ENCODE peak calls at places on chromosomes 7 and 10, in five cellular contexts. X is uterus, E is fibroblast of mammary gland, G is BJ, A is heart right ventricle. Z is an unnamed sample.

GRCh38 chr7:74203157-74203556 is 6.6 kb upstream of the LAT2 start:
- DNase-seq in X (no peak), E (peak), G (no peak), A (no peak), Z (no peak)

GRCh38 chr10:17225823-17226222 is 2.2 kb upstream of the VIM start:
- DNase-seq in X (no peak), E (no peak), G (no peak), A (no peak), Z (no peak)

GRCh38 chr10:28241766-28242399 is 61.0 kb downstream of the MPP7 start:
- DNase-seq in X (peak), E (peak), G (no peak), A (no peak), Z (no peak)

GRCh38 chr10:12041766-12042408 is 722 bp downstream of the UPF2 start:
- DNase-seq in X (no peak), E (peak), G (no peak), A (no peak), Z (no peak)

GRCh38 chr10:42795701-42796100 is 13.1 kb downstream of the BMS1 start:
- DNase-seq in X (no peak), E (no peak), G (no peak), A (no peak), Z (no peak)

GRCh38 chr10:69087600-69088470 is at the start of gene SRGN:
- DNase-seq in X (peak), E (peak), G (no peak), A (no peak), Z (no peak)

GRCh38 chr7:7911756-7912155 is 56.8 kb upstream of the GLCCI1 start:
- DNase-seq in X (no peak), E (no peak), G (no peak), A (no peak), Z (no peak)

GRCh38 chr7:113285411-113285810 is 167.1 kb upstream of the SMIM30 start:
- DNase-seq in X (no peak), E (peak), G (no peak), A (no peak), Z (no peak)

GRCh38 chr10:73965890-73966768 is 31.8 kb upstream of the VCL start:
- DNase-seq in X (peak), E (peak), G (peak), A (peak), Z (peak)

GRCh38 chr7:14424675-14425074 is 435.2 kb upstream of the ETV1 start:
- DNase-seq in X (no peak), E (peak), G (no peak), A (no peak), Z (no peak)

GRCh38 chr7:112147752-112148435 is 58.3 kb downstream of the DOCK4 start:
- DNase-seq in X (no peak), E (no peak), G (no peak), A (no peak), Z (no peak)

GRCh38 chr10:51918451-51918850 is 219.1 kb upstream of the CSTF2T start:
- DNase-seq in X (no peak), E (no peak), G (no peak), A (no peak), Z (no peak)

GRCh38 chr7:128891942-128892269 is 18.6 kb downstream of the KCP start:
- DNase-seq in X (no peak), E (no peak), G (no peak), A (no peak), Z (no peak)

GRCh38 chr10:34723746-34724145 is 91.3 kb downstream of the PARD3 start:
- DNase-seq in X (peak), E (peak), G (no peak), A (no peak), Z (no peak)

GRCh38 chr7:129958643-129959479 is 6.1 kb upstream of the UBE2H start:
- DNase-seq in X (no peak), E (peak), G (no peak), A (peak), Z (peak)

GRCh38 chr10:7541137-7542087 is 125.4 kb downstream of the ITIH5 start:
- DNase-seq in X (peak), E (peak), G (no peak), A (peak), Z (no peak)

GRCh38 chr10:1050555-1050954 is 1.6 kb upstream of the IDI1 start:
- DNase-seq in X (no peak), E (no peak), G (no peak), A (no peak), Z (no peak)
- H3K4me3 ChIP-seq in X (no peak), E (peak), G (no peak), A (peak), Z (no peak)

GRCh38 chr7:119465798-119466305 is 807.1 kb upstream of the KCND2 start:
- DNase-seq in X (no peak), E (no peak), G (no peak), A (no peak), Z (no peak)
- TF ChIP-seq CTCF in X (no peak), E (no peak), G (no peak), A (no peak), Z (no peak)

GRCh38 chr7:135184254-135184841 is 13.8 kb upstream of the CYREN start:
- DNase-seq in X (no peak), E (no peak), G (no peak), A (no peak), Z (no peak)

GRCh38 chr7:135183478-135183877 is 13.0 kb upstream of the CYREN start:
- DNase-seq in X (no peak), E (no peak), G (no peak), A (no peak), Z (no peak)

GRCh38 chr7:135180122-135180521 is 9.6 kb upstream of the CYREN start:
- DNase-seq in X (no peak), E (no peak), G (no peak), A (no peak), Z (no peak)

GRCh38 chr7:135181261-135181928 is 10.9 kb upstream of the CYREN start:
- DNase-seq in X (no peak), E (no peak), G (no peak), A (no peak), Z (no peak)

DNA sequence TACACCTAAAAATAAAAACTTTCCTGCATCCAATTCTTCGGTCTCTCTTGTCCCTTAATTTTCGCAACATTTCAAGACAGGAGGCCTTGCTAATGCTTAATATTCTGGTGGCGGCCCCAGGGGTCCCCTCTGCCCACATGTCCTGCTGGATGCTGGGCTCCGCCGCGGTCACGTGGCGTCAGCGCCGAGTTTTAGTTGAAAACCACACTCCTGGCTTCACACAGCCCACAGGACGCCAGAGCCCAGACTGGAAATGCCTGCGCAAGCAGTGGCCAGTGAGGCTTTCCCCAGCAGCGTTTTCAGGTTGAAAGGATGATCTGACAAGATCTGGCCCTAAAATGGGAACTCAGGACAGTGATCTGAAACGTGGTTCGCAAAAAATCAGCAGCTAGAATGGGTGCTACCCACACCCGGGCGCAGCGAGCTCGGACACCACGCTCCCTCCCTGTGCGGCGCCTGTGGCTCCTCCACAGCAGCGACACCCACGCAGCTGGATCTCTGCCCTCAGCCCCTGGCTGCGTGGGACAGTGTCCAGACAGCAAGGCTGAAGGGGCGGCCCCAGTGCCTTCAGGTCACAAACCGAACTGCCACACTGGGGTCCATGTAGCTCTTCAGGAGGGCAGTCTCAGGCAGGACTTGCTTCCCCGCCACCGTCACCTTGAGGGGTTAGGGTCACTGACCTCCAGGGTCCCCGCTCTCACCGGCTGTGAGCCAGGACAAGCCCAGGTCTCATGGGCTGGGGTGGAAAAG is 11.6 kb upstream of the CYREN start:
- DNase-seq in X (no peak), E (no peak), G (no peak), A (no peak), Z (no peak)
- H3K4me3 ChIP-seq in X (no peak), E (no peak), G (no peak), A (no peak), Z (no peak)

DNA sequence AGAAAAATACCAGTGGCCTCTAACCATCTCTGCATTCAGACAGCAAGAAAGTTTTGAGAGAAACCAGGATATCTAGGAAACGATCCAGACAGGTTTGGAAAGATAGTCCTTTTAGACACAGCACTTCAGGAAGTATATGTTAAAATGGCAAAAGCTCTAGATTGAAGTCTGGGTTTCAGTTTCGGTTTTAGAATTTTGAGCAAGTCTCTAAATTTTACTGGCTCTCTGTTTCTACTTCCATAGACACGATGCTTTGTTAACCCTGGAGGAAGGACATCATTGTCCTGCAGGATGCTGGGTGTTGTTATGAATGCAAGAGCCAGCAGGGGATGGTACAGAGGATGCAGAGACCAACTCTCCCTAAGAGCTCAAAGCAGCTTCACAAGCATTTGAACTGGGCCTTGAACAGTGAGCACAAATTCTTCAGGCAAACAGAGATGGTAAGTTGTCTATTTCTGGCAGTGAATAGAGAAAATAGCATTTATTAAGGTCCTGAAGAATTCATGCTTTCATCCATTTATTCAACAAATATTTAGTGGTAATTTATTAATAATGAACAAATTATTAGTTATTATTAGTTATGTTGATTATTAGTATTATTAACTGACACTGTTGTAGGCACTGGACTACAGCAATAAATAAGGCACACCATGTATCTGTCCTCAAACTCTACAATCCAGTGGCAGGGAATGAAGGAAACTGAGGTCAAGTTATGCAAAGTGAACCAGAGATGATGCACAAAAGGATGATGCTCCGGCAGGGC is 152.7 kb upstream of the NRP1 start:
- DNase-seq in X (no peak), E (peak), G (no peak), A (no peak), Z (no peak)
- TF ChIP-seq CTCF in X (no peak), E (peak), G (no peak), A (peak), Z (peak)

DNA sequence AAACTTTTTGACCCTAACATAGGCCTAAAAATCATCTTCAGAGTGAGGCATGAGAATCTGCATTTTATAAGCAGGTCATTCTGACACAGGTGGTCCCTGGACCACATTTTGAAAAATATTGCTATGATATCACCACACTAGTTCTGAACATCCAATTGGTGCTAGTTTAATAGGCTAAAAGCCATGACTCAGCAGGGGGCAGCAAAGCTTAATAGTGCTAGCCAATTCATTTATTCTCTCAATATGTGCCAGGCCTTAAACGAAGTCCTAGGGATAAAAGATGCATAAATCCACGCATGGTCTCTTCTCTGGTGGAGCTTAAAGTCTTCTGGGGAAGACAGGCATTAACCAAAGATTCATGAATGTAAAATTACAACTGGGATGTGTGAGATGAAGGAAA is 10.2 kb upstream of the SLC25A28 start:
- DNase-seq in X (no peak), E (peak), G (no peak), A (no peak), Z (no peak)
- H3K4me3 ChIP-seq in X (no peak), E (no peak), G (no peak), A (no peak), Z (no peak)

DNA sequence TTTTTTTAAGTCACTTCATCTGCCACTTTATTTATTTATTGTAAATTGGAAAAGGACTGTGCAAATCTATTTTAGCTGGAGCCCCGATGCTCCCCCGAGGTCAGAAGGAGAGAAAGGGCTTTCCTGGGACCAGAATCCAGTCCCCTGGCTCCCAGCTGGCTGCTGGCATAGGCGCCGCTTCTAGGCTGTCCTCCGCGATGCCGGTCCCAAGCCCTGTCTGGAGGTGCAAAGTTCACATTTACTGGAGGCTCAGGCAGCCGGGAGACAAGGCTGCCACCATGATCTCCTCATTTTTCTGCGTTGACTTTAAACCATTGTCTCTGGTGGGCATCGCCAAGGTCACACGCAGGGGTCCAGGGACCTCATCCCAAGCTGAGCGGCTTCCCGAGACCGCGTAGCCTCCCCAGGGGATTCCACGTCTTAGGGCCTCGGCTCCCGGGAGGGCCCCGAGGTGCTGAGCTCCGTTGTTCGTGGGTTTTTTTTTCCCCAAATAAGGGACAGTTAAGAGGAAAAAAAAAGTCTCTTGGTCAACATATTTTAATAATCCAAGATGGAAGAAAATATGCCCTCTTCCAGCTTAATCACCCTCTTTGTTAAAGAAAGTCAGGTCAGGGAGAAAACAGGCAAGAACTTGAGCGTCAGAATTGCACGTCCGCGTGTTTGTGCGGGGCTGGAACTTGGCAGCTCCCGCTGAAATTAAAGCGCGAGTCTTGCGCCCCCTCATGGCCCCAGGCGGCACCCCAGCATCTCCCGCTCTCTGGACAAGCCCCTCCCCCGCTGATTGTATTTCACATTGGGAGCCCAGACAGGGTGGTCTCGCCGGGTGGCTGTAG is 11.9 kb downstream of the RGR start:
- DNase-seq in X (no peak), E (peak), G (no peak), A (peak), Z (no peak)
- TF ChIP-seq CTCF in X (no peak), E (peak), G (peak), A (peak), Z (peak)

GRCh38 chr10:95289003-95289920 is 1.5 kb downstream of the PDLIM1 start:
- DNase-seq in X (no peak), E (no peak), G (no peak), A (no peak), Z (no peak)

GRCh38 chr10:95290446-95290800 is 380 bp downstream of the PDLIM1 start:
- DNase-seq in X (no peak), E (no peak), G (no peak), A (peak), Z (no peak)

GRCh38 chr10:95290801-95291633 is at the start of gene PDLIM1:
- DNase-seq in X (peak), E (no peak), G (no peak), A (peak), Z (no peak)

GRCh38 chr10:95289921-95290421 is 832 bp downstream of the PDLIM1 start:
- DNase-seq in X (no peak), E (no peak), G (no peak), A (no peak), Z (no peak)

GRCh38 chr10:95291634-95292039 is 834 bp upstream of the PDLIM1 start:
- DNase-seq in X (no peak), E (no peak), G (no peak), A (no peak), Z (no peak)
- H3K4me3 ChIP-seq in X (no peak), E (no peak), G (no peak), A (no peak), Z (no peak)

GRCh38 chr7:151833691-151834090 is 43.2 kb downstream of the PRKAG2 start:
- DNase-seq in X (no peak), E (no peak), G (no peak), A (no peak), Z (no peak)
- TF ChIP-seq CTCF in X (no peak), E (no peak), G (no peak), A (no peak), Z (no peak)